ENCODE peak calls at places on chromosomes 3 and 15, in six cellular contexts. B is activated T-cell treated with anti-CD3 and anti-CD28 coated beads, Interleukin-2, amount 50 U/mL, for 72 hours; G is posterior cingulate gyrus; Z is activated CD4-positive, CD25-positive, alpha-beta regulatory T cell; L is AG04449; P is left cardiac atrium. J is an unnamed sample.

GRCh38 chr3:168801792-168802191 is 706.1 kb upstream of the GOLIM4 start:
- DNase-seq in P (no peak), Z (no peak), B (no peak), L (peak; percentile 78), G (no peak), J (no peak)

GRCh38 chr3:126371096-126371705 is 14.0 kb upstream of the KLF15 start:
- DNase-seq in L (no peak), Z (no peak), P (no peak), G (no peak), B (no peak), J (no peak)

GRCh38 chr3:187831125-187832051 is 86.1 kb upstream of the BCL6 start:
- DNase-seq in Z (no peak), B (no peak), L (no peak), P (no peak), G (no peak), J (no peak)

GRCh38 chr3:21750291-21750690 is 719 bp downstream of the ZNF385D start:
- DNase-seq in L (no peak), B (no peak), G (no peak), Z (no peak), P (no peak), J (no peak)

GRCh38 chr3:181075098-181075497 is 85.6 kb upstream of the DNAJC19 start:
- DNase-seq in G (no peak), B (no peak), Z (no peak), L (no peak), P (no peak), J (no peak)

GRCh38 chr15:62208884-62209283 is 43.8 kb upstream of the C2CD4B start:
- DNase-seq in B (no peak), Z (no peak), P (no peak), L (no peak), G (no peak), J (no peak)

GRCh38 chr3:84946240-84946639 is 12.5 kb upstream of the CADM2 start:
- DNase-seq in Z (no peak), G (no peak), L (no peak), P (no peak), B (no peak), J (no peak)

GRCh38 chr3:151599103-151599672 is 134.5 kb upstream of the AADACL2 start:
- DNase-seq in P (no peak), G (no peak), B (no peak), Z (no peak), L (no peak), J (no peak)

GRCh38 chr3:67302419-67302979 is 304.4 kb downstream of the KBTBD8 start:
- DNase-seq in P (no peak), B (no peak), G (no peak), L (no peak), Z (no peak), J (no peak)

GRCh38 chr15:84654689-84655453 is 788 bp upstream of the WDR73 start:
- DNase-seq in L (no peak), G (peak; percentile 80), Z (peak; percentile 47), P (peak; percentile 79), B (peak; percentile 84), J (peak; percentile 67)

GRCh38 chr3:155481089-155481488 is 187.6 kb upstream of the STRIT1 start:
- DNase-seq in G (no peak), B (no peak), Z (no peak), L (no peak), P (no peak), J (no peak)

GRCh38 chr3:127029521-127030327 is 46.8 kb downstream of the PLXNA1 start:
- DNase-seq in L (no peak), Z (no peak), B (no peak), G (no peak), P (no peak), J (no peak)

GRCh38 chr3:127790009-127790533 is 32.2 kb downstream of the MGLL start:
- DNase-seq in G (no peak), Z (no peak), L (no peak), B (no peak), P (no peak), J (no peak)

GRCh38 chr15:89167267-89168176 is 53.9 kb downstream of the RLBP1 start:
- DNase-seq in Z (no peak), P (no peak), L (no peak), G (no peak), B (peak; percentile 77), J (no peak)

GRCh38 chr3:64684715-64685261 is 3.0 kb downstream of the ADAMTS9 start:
- DNase-seq in Z (no peak), P (peak; percentile 59), L (no peak), G (no peak), B (no peak), J (no peak)

GRCh38 chr3:108103040-108103751 is 12.4 kb upstream of the CD47 start:
- DNase-seq in G (no peak), P (no peak), B (no peak), L (no peak), Z (no peak), J (no peak)

GRCh38 chr3:19284974-19285373 is 136.7 kb downstream of the KCNH8 start:
- DNase-seq in G (no peak), B (no peak), L (no peak), P (no peak), Z (no peak), J (no peak)

GRCh38 chr15:65659502-65660052 is 37.8 kb downstream of the SLC24A1 start:
- DNase-seq in L (no peak), P (no peak), B (no peak), Z (no peak), G (no peak), J (no peak)

GRCh38 chr15:74414603-74415338 is 19.0 kb downstream of the SEMA7A start:
- DNase-seq in P (no peak), G (no peak), L (no peak), Z (no peak), B (no peak), J (no peak)

GRCh38 chr3:141812586-141812985 is 49.4 kb downstream of the GRK7 start:
- DNase-seq in B (no peak), P (no peak), Z (no peak), G (no peak), L (no peak), J (no peak)

GRCh38 chr15:22942877-22943276 is 37.3 kb downstream of the CYFIP1 start:
- DNase-seq in L (no peak), Z (no peak), B (no peak), P (no peak), G (no peak), J (no peak)

GRCh38 chr3:124429129-124429815 is 301.0 kb upstream of the UMPS start:
- DNase-seq in G (no peak), B (no peak), L (no peak), P (no peak), Z (no peak), J (no peak)

GRCh38 chr3:15616053-15616452 is 14.5 kb downstream of the BTD start:
- DNase-seq in B (no peak), L (no peak), G (no peak), Z (no peak), P (no peak), J (no peak)

GRCh38 chr3:197393711-197394110 is 95.3 kb upstream of the DLG1 start:
- DNase-seq in P (no peak), Z (no peak), G (no peak), L (no peak), B (no peak), J (no peak)

GRCh38 chr3:72050771-72051170 is 265.8 kb upstream of the PROK2 start:
- DNase-seq in P (no peak), Z (no peak), B (no peak), L (no peak), G (no peak), J (no peak)

GRCh38 chr3:107024481-107025153 is 352.6 kb upstream of the CCDC54 start:
- DNase-seq in G (no peak), L (no peak), Z (no peak), B (no peak), P (no peak), J (no peak)

GRCh38 chr3:197149528-197149927 is 119.9 kb upstream of the MELTF start:
- DNase-seq in B (no peak), G (no peak), Z (no peak), P (no peak), L (no peak), J (no peak)

GRCh38 chr15:80182611-80183210 is 29.9 kb downstream of the FAH start:
- DNase-seq in Z (no peak), G (no peak), P (no peak), B (no peak), L (peak; percentile 57), J (no peak)

GRCh38 chr3:175144368-175144767 is 285.2 kb downstream of the NAALADL2 start:
- DNase-seq in G (no peak), P (no peak), B (no peak), Z (no peak), L (no peak), J (no peak)

GRCh38 chr3:82973810-82974209 is 1212.4 kb upstream of the GBE1 start:
- DNase-seq in G (no peak), Z (no peak), B (no peak), P (no peak), L (no peak), J (no peak)

GRCh38 chr15:34437687-34438086 is at the start of gene GOLGA8A:
- DNase-seq in B (peak; percentile 85), P (peak; percentile 82), Z (peak; percentile 73), L (peak; percentile 34), G (peak; percentile 73), J (peak; percentile 74)

GRCh38 chr3:187039723-187040414 is 99.4 kb downstream of the RPL39L start:
- DNase-seq in P (no peak), L (no peak), G (no peak), Z (no peak), B (no peak), J (no peak)

J was measured in naive B cell.